ENCODE peak calls at places on chromosomes 16 and 17, in seven cellular contexts. One of them, this sample, is unnamed.

GRCh38 chr17:20174588-20175265 is 165.6 kb downstream of the SPECC1 start:
- DNase-seq in transverse colon: no peak
- DNase-seq in astrocyte of the cerebellum: no peak
- DNase-seq in pancreas: no peak
- DNase-seq in A549: no peak
- DNase-seq in suprapubic skin: no peak
- DNase-seq in AG04449: no peak
- DNase-seq in this sample: no peak

GRCh38 chr17:75622071-75622470 is 11.2 kb upstream of the SMIM5 start:
- DNase-seq in transverse colon: no peak
- DNase-seq in astrocyte of the cerebellum: no peak
- DNase-seq in pancreas: no peak
- DNase-seq in A549: no peak
- DNase-seq in suprapubic skin: no peak
- DNase-seq in AG04449: no peak
- DNase-seq in this sample: no peak

GRCh38 chr16:2967721-2968161 is 1.4 kb upstream of the PAQR4 start:
- DNase-seq in transverse colon: no peak
- DNase-seq in astrocyte of the cerebellum: no peak
- DNase-seq in pancreas: no peak
- DNase-seq in A549: no peak
- DNase-seq in suprapubic skin: no peak
- DNase-seq in AG04449: no peak
- DNase-seq in this sample: no peak

GRCh38 chr16:12754824-12755543 is 48.7 kb downstream of the CPPED1 start:
- DNase-seq in transverse colon: no peak
- DNase-seq in astrocyte of the cerebellum: no peak
- DNase-seq in pancreas: no peak
- DNase-seq in A549: no peak
- DNase-seq in suprapubic skin: no peak
- DNase-seq in AG04449: peak
- DNase-seq in this sample: peak

GRCh38 chr17:31907342-31907975 is 6.0 kb upstream of the UTP6 start:
- DNase-seq in transverse colon: peak
- DNase-seq in astrocyte of the cerebellum: peak
- DNase-seq in pancreas: no peak
- DNase-seq in A549: no peak
- DNase-seq in suprapubic skin: no peak
- DNase-seq in AG04449: no peak
- DNase-seq in this sample: peak

GRCh38 chr16:84156342-84156784 is 11.3 kb downstream of the DNAAF1 start:
- DNase-seq in transverse colon: no peak
- DNase-seq in astrocyte of the cerebellum: no peak
- DNase-seq in pancreas: no peak
- DNase-seq in A549: no peak
- DNase-seq in suprapubic skin: no peak
- DNase-seq in AG04449: no peak
- DNase-seq in this sample: no peak

GRCh38 chr16:85359147-85359822 is 247.0 kb upstream of the CIBAR2 start:
- DNase-seq in transverse colon: no peak
- DNase-seq in astrocyte of the cerebellum: no peak
- DNase-seq in pancreas: no peak
- DNase-seq in A549: no peak
- DNase-seq in suprapubic skin: no peak
- DNase-seq in AG04449: no peak
- DNase-seq in this sample: no peak

GRCh38 chr17:2343421-2343820 is 6.1 kb downstream of the SGSM2 start:
- DNase-seq in transverse colon: peak
- DNase-seq in astrocyte of the cerebellum: no peak
- DNase-seq in pancreas: no peak
- DNase-seq in A549: no peak
- DNase-seq in suprapubic skin: no peak
- DNase-seq in AG04449: no peak
- DNase-seq in this sample: no peak

GRCh38 chr16:77657016-77657415 is 65.3 kb upstream of the NUDT7 start:
- DNase-seq in transverse colon: no peak
- DNase-seq in astrocyte of the cerebellum: no peak
- DNase-seq in pancreas: no peak
- DNase-seq in A549: no peak
- DNase-seq in suprapubic skin: no peak
- DNase-seq in AG04449: no peak
- DNase-seq in this sample: peak

GRCh38 chr17:35934760-35935159 is 4.2 kb upstream of the RDM1 start:
- DNase-seq in transverse colon: no peak
- DNase-seq in astrocyte of the cerebellum: no peak
- DNase-seq in pancreas: no peak
- DNase-seq in A549: no peak
- DNase-seq in suprapubic skin: no peak
- DNase-seq in AG04449: no peak
- DNase-seq in this sample: peak

GRCh38 chr17:65222216-65222738 is 85.1 kb downstream of the RGS9 start:
- DNase-seq in transverse colon: no peak
- DNase-seq in astrocyte of the cerebellum: no peak
- DNase-seq in pancreas: no peak
- DNase-seq in A549: no peak
- DNase-seq in suprapubic skin: no peak
- DNase-seq in AG04449: no peak
- DNase-seq in this sample: no peak

GRCh38 chr17:59151007-59151406 is 4.0 kb downstream of the SKA2 start:
- DNase-seq in transverse colon: no peak
- DNase-seq in astrocyte of the cerebellum: no peak
- DNase-seq in pancreas: no peak
- DNase-seq in A549: no peak
- DNase-seq in suprapubic skin: no peak
- DNase-seq in AG04449: no peak
- DNase-seq in this sample: no peak

GRCh38 chr16:14470788-14471187 is 159.3 kb downstream of the PARN start:
- DNase-seq in transverse colon: no peak
- DNase-seq in astrocyte of the cerebellum: no peak
- DNase-seq in pancreas: no peak
- DNase-seq in A549: no peak
- DNase-seq in suprapubic skin: no peak
- DNase-seq in AG04449: no peak
- DNase-seq in this sample: no peak

GRCh38 chr16:19085679-19086200 is 18.3 kb downstream of the COQ7 start:
- DNase-seq in transverse colon: peak
- DNase-seq in astrocyte of the cerebellum: no peak
- DNase-seq in pancreas: no peak
- DNase-seq in A549: no peak
- DNase-seq in suprapubic skin: no peak
- DNase-seq in AG04449: no peak
- DNase-seq in this sample: no peak

GRCh38 chr17:77451894-77452852 is 311.4 kb downstream of the SEC14L1 start:
- DNase-seq in transverse colon: peak
- DNase-seq in astrocyte of the cerebellum: no peak
- DNase-seq in pancreas: peak
- DNase-seq in A549: no peak
- DNase-seq in suprapubic skin: peak
- DNase-seq in AG04449: no peak
- DNase-seq in this sample: no peak

GRCh38 chr17:50681260-50682200 is 26.2 kb downstream of the ANKRD40 start:
- DNase-seq in transverse colon: no peak
- DNase-seq in astrocyte of the cerebellum: peak
- DNase-seq in pancreas: peak
- DNase-seq in A549: peak
- DNase-seq in suprapubic skin: no peak
- DNase-seq in AG04449: no peak
- DNase-seq in this sample: peak

GRCh38 chr16:8607214-8607613 is 14.3 kb upstream of the METTL22 start:
- DNase-seq in transverse colon: no peak
- DNase-seq in astrocyte of the cerebellum: no peak
- DNase-seq in pancreas: no peak
- DNase-seq in A549: no peak
- DNase-seq in suprapubic skin: no peak
- DNase-seq in AG04449: no peak
- DNase-seq in this sample: no peak

GRCh38 chr17:76051571-76051970 is 20.7 kb downstream of the SRP68 start:
- DNase-seq in transverse colon: no peak
- DNase-seq in astrocyte of the cerebellum: no peak
- DNase-seq in pancreas: no peak
- DNase-seq in A549: no peak
- DNase-seq in suprapubic skin: no peak
- DNase-seq in AG04449: no peak
- DNase-seq in this sample: no peak

GRCh38 chr17:30363715-30364202 is 15.0 kb upstream of the CPD start:
- DNase-seq in transverse colon: peak
- DNase-seq in astrocyte of the cerebellum: no peak
- DNase-seq in pancreas: no peak
- DNase-seq in A549: no peak
- DNase-seq in suprapubic skin: no peak
- DNase-seq in AG04449: no peak
- DNase-seq in this sample: peak

GRCh38 chr16:81493755-81494433 is 49.3 kb downstream of the CMIP start:
- DNase-seq in transverse colon: peak
- DNase-seq in astrocyte of the cerebellum: no peak
- DNase-seq in pancreas: peak
- DNase-seq in A549: peak
- DNase-seq in suprapubic skin: no peak
- DNase-seq in AG04449: peak
- DNase-seq in this sample: no peak

GRCh38 chr16:79090966-79091365 is 509.6 kb downstream of the MAF start:
- DNase-seq in transverse colon: no peak
- DNase-seq in astrocyte of the cerebellum: no peak
- DNase-seq in pancreas: no peak
- DNase-seq in A549: no peak
- DNase-seq in suprapubic skin: no peak
- DNase-seq in AG04449: no peak
- DNase-seq in this sample: no peak

GRCh38 chr17:252456-252855 is 71.0 kb upstream of the DOC2B start:
- DNase-seq in transverse colon: no peak
- DNase-seq in astrocyte of the cerebellum: no peak
- DNase-seq in pancreas: peak
- DNase-seq in A549: no peak
- DNase-seq in suprapubic skin: peak
- DNase-seq in AG04449: no peak
- DNase-seq in this sample: no peak

GRCh38 chr17:71276071-71276470 is 844.7 kb upstream of the SOX9 start:
- DNase-seq in transverse colon: no peak
- DNase-seq in astrocyte of the cerebellum: no peak
- DNase-seq in pancreas: no peak
- DNase-seq in A549: no peak
- DNase-seq in suprapubic skin: no peak
- DNase-seq in AG04449: no peak
- DNase-seq in this sample: no peak

GRCh38 chr17:79160980-79161621 is 86.5 kb downstream of the ENGASE start:
- DNase-seq in transverse colon: no peak
- DNase-seq in astrocyte of the cerebellum: no peak
- DNase-seq in pancreas: no peak
- DNase-seq in A549: no peak
- DNase-seq in suprapubic skin: no peak
- DNase-seq in AG04449: no peak
- DNase-seq in this sample: no peak

GRCh38 chr16:29898786-29899515 is 399 bp downstream of the SEZ6L2 start:
- DNase-seq in transverse colon: peak
- DNase-seq in astrocyte of the cerebellum: no peak
- DNase-seq in pancreas: peak
- DNase-seq in A549: peak
- DNase-seq in suprapubic skin: no peak
- DNase-seq in AG04449: no peak
- DNase-seq in this sample: no peak
- H3K4me3 ChIP-seq in transverse colon: peak
- H3K4me3 ChIP-seq in astrocyte of the cerebellum: peak
- H3K4me3 ChIP-seq in pancreas: peak
- H3K4me3 ChIP-seq in A549: peak
- H3K4me3 ChIP-seq in suprapubic skin: peak
- H3K4me3 ChIP-seq in AG04449: peak
- H3K4me3 ChIP-seq in this sample: peak

GRCh38 chr16:88681084-88681680 is 5.1 kb downstream of the SNAI3 start:
- DNase-seq in transverse colon: peak
- DNase-seq in astrocyte of the cerebellum: no peak
- DNase-seq in pancreas: peak
- DNase-seq in A549: peak
- DNase-seq in suprapubic skin: no peak
- DNase-seq in AG04449: no peak
- DNase-seq in this sample: no peak
- TF ChIP-seq CTCF in transverse colon: peak
- TF ChIP-seq CTCF in astrocyte of the cerebellum: peak
- TF ChIP-seq CTCF in pancreas: peak
- TF ChIP-seq CTCF in A549: peak
- TF ChIP-seq CTCF in suprapubic skin: peak
- TF ChIP-seq CTCF in AG04449: peak
- TF ChIP-seq CTCF in this sample: peak

DNA sequence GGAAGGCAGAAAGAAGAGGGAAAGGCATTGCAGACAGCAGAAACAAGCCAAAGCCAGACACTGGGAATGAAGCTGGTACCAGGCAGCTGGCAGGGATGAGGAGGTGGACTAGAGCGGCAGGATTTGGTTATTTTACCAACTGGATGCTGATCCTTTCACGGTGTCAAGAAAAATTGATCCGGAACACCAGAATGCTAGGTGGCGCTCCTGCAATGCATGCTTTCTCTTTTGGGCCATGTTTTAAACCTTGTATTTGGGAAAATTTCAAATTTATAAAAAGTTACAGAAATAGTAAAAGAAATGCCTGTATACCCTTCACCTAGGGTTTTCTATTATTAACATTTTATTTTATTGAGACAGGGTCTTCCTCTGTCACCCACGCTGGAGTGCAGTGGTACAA is 224.7 kb downstream of the SOX9 start:
- DNase-seq in transverse colon: no peak
- DNase-seq in astrocyte of the cerebellum: no peak
- DNase-seq in pancreas: no peak
- DNase-seq in A549: no peak
- DNase-seq in suprapubic skin: no peak
- DNase-seq in AG04449: no peak
- DNase-seq in this sample: no peak
- H3K4me3 ChIP-seq in transverse colon: no peak
- H3K4me3 ChIP-seq in astrocyte of the cerebellum: no peak
- H3K4me3 ChIP-seq in pancreas: no peak
- H3K4me3 ChIP-seq in A549: no peak
- H3K4me3 ChIP-seq in suprapubic skin: no peak
- H3K4me3 ChIP-seq in AG04449: no peak
- H3K4me3 ChIP-seq in this sample: no peak

DNA sequence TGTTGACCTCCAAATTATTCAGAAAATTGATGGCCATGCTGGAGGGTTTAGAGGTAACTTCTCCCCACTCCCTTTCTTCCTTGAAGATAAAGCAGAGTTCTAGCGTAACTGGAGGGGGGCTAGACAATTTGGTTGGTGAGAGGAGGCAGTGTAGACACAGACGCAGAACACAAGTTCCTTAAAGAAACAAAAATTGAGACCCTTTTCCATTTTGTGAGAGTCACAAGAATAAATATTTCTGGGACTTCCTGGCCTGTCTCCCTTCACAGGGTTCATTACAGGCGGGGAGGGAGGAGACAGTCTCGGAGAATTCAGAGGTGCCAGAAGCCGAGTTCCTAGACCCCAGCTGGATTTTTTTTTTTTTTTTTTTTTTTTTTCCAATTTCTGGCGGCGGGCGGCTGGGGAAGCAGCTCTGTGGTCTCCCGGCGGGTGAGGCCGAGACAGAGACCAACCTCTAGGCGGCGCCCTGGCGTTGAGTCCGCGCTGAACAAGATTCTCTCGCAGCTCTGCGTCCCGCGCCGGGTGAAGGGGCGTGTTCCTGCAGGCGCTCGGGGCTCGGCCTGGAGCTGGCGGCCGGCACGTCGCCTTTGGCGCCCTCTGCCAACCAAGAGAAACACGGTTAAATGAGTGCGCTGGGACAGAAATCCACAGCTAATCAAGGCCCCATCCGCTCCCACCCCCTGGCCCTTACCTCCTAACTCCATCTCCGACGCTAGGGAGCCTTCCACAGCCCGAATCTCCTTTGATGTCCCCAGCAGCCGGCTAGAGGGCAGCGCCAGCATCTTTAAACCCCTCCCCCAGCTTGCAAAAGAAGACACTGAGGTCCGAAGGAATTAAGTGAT is 10.2 kb upstream of the HOXB9 start:
- DNase-seq in transverse colon: peak
- DNase-seq in astrocyte of the cerebellum: no peak
- DNase-seq in pancreas: peak
- DNase-seq in A549: peak
- DNase-seq in suprapubic skin: no peak
- DNase-seq in AG04449: no peak
- DNase-seq in this sample: no peak
- TF ChIP-seq CTCF in transverse colon: peak
- TF ChIP-seq CTCF in astrocyte of the cerebellum: peak
- TF ChIP-seq CTCF in pancreas: peak
- TF ChIP-seq CTCF in A549: peak
- TF ChIP-seq CTCF in suprapubic skin: peak
- TF ChIP-seq CTCF in AG04449: peak
- TF ChIP-seq CTCF in this sample: peak

This sample was measured in AG09309.